ENCODE peak calls at places on chromosomes 1 and 21, in five cellular contexts. H, V, G, L and Y are unnamed samples.

GRCh38 chr21:24995206-24995605 is 612.1 kb downstream of the MRPL39 start:
- DNase-seq in H (no peak), V (no peak), G (no peak), L (no peak), Y (no peak)

GRCh38 chr21:35284199-35284598 is 235.1 kb upstream of the RUNX1 start:
- DNase-seq in H (no peak), V (no peak), G (no peak), L (no peak), Y (no peak)

GRCh38 chr1:16014509-16015482 is 3.0 kb downstream of the HSPB7 start:
- DNase-seq in H (no peak), V (no peak), G (no peak), L (no peak), Y (no peak)

GRCh38 chr1:12549106-12549459 is 68.9 kb downstream of the DHRS3 start:
- DNase-seq in H (no peak), V (no peak), G (peak), L (no peak), Y (peak)

GRCh38 chr1:200888349-200888838 is 6.3 kb upstream of the INAVA start:
- DNase-seq in H (no peak), V (no peak), G (peak), L (peak), Y (peak)

GRCh38 chr1:234848972-234849641 is 239.1 kb upstream of the IRF2BP2 start:
- DNase-seq in H (no peak), V (no peak), G (no peak), L (no peak), Y (no peak)

GRCh38 chr1:229342902-229343587 is at the start of gene CCSAP:
- DNase-seq in H (peak), V (no peak), G (peak), L (no peak), Y (peak)

GRCh38 chr21:31410763-31411278 is 66.8 kb upstream of the TIAM1 start:
- DNase-seq in H (no peak), V (no peak), G (no peak), L (no peak), Y (no peak)

GRCh38 chr1:9825101-9826074 is 1.6 kb upstream of the CLSTN1 start:
- DNase-seq in H (peak), V (no peak), G (peak), L (peak), Y (peak)

GRCh38 chr1:26833432-26834405 is 7.2 kb downstream of the ZDHHC18 start:
- DNase-seq in H (no peak), V (no peak), G (peak), L (peak), Y (peak)

GRCh38 chr1:91795601-91796389 is 90.2 kb downstream of the TGFBR3 start:
- DNase-seq in H (no peak), V (no peak), G (no peak), L (no peak), Y (no peak)

GRCh38 chr1:206136241-206136640 is 19.1 kb upstream of the AVPR1B start:
- DNase-seq in H (no peak), V (no peak), G (no peak), L (no peak), Y (no peak)

GRCh38 chr1:151801846-151802245 is 3.4 kb downstream of the LINGO4 start:
- DNase-seq in H (no peak), V (no peak), G (no peak), L (no peak), Y (no peak)

GRCh38 chr1:75115654-75116053 is 18.5 kb upstream of the LHX8 start:
- DNase-seq in H (no peak), V (no peak), G (no peak), L (no peak), Y (no peak)

GRCh38 chr1:116018007-116018406 is 41.7 kb downstream of the SLC22A15 start:
- DNase-seq in H (no peak), V (no peak), G (no peak), L (no peak), Y (no peak)

GRCh38 chr21:25421327-25422028 is 185.8 kb downstream of the MRPL39 start:
- DNase-seq in H (peak), V (peak), G (no peak), L (peak), Y (peak)

GRCh38 chr1:111507411-111508201 is 4.2 kb upstream of the ADORA3 start:
- DNase-seq in H (peak), V (no peak), G (peak), L (peak), Y (peak)

GRCh38 chr1:67608661-67609571 is 76.1 kb upstream of the GADD45A start:
- DNase-seq in H (no peak), V (no peak), G (no peak), L (no peak), Y (no peak)